ENCODE peak calls at places on chromosomes 12 and 14, in eight cellular contexts. V is tibial nerve; E is GM12878; A is heart left ventricle; C is IMR-90; L is endodermal cell; W is CD8-positive, alpha-beta memory T cell; O is fibroblast of lung. D is an unnamed sample. For H3K4me1, the result is how much of the 10 kb centered on the place peaks cover.

GRCh38 chr14:99393059-99393655 is 87.5 kb downstream of the SETD3 start:
- DNase-seq in L (peak), E (no peak), A (no peak), C (peak), W (no peak), O (peak), V (no peak), D (no peak)

GRCh38 chr12:57248934-57249742 is 1.8 kb downstream of the STAC3 start:
- DNase-seq in L (no peak), V (no peak), E (no peak), C (no peak), A (no peak), O (no peak), W (no peak), D (no peak)

GRCh38 chr12:131948166-131948712 is 1.5 kb upstream of the EP400 start:
- DNase-seq in L (peak), E (no peak), V (no peak), O (no peak), A (no peak), C (no peak), W (no peak), D (no peak)

GRCh38 chr14:35196571-35196970 is 74.2 kb downstream of the PRORP start:
- DNase-seq in O (no peak), L (no peak), E (no peak), A (no peak), C (no peak), W (no peak), V (no peak), D (no peak)

GRCh38 chr14:95255013-95255412 is 64.7 kb downstream of the CLMN start:
- DNase-seq in V (no peak), L (peak), E (no peak), A (no peak), C (no peak), W (no peak), O (no peak), D (no peak)

GRCh38 chr14:94998702-94999101 is 158.6 kb downstream of the DICER1 start:
- DNase-seq in V (no peak), E (no peak), A (no peak), C (no peak), W (no peak), O (no peak), L (peak), D (no peak)

GRCh38 chr12:54980341-54980740 is 4.2 kb downstream of the TESPA1 start:
- DNase-seq in A (no peak), V (no peak), L (no peak), C (no peak), O (no peak), E (no peak), W (peak), D (no peak)

GRCh38 chr14:52008136-52008535 is 18.8 kb downstream of the RTRAF start:
- DNase-seq in W (no peak), C (no peak), O (no peak), V (no peak), L (no peak), E (no peak), A (no peak), D (no peak)

GRCh38 chr14:58243790-58244555 is 670 bp upstream of the PSMA3 start:
- DNase-seq in A (no peak), V (no peak), W (no peak), O (no peak), L (no peak), C (no peak), E (no peak), D (no peak)

GRCh38 chr12:32419520-32419960 is 20.2 kb downstream of the FGD4 start:
- DNase-seq in W (no peak), V (no peak), O (peak), E (no peak), L (no peak), C (peak), A (no peak), D (no peak)

GRCh38 chr12:57616383-57617101 is 5.3 kb downstream of the ARHGEF25 start:
- DNase-seq in O (no peak), W (no peak), E (no peak), L (no peak), A (no peak), V (no peak), C (peak), D (peak)

GRCh38 chr12:95085612-95086011 is 12.2 kb upstream of the NR2C1 start:
- DNase-seq in W (no peak), V (no peak), C (no peak), E (no peak), L (no peak), O (no peak), A (no peak), D (no peak)

GRCh38 chr14:104895207-104895785 is 29.4 kb upstream of the PLD4 start:
- DNase-seq in E (no peak), V (no peak), W (no peak), C (no peak), L (peak), A (peak), O (no peak), D (no peak)

GRCh38 chr12:48216785-48217184 is 13.7 kb upstream of the OR10AD1 start:
- DNase-seq in E (no peak), W (no peak), C (no peak), A (no peak), L (no peak), V (no peak), O (no peak), D (no peak)

GRCh38 chr12:57558864-57559263 is 9.0 kb downstream of the KIF5A start:
- DNase-seq in C (no peak), L (no peak), V (no peak), W (no peak), A (no peak), E (no peak), O (no peak), D (peak)

GRCh38 chr14:100056964-100057817 is 8.0 kb upstream of the EVL start:
- DNase-seq in E (no peak), O (peak), W (peak), V (no peak), A (no peak), L (no peak), C (peak), D (no peak)

GRCh38 chr12:131466306-131466705 is 244.6 kb upstream of the SFSWAP start:
- DNase-seq in L (peak), A (no peak), C (no peak), O (no peak), E (no peak), V (no peak), W (no peak), D (no peak)

GRCh38 chr14:92551066-92551841 is 37.7 kb downstream of the RIN3 start:
- DNase-seq in V (no peak), O (no peak), A (no peak), W (peak), L (no peak), E (peak), C (no peak), D (no peak)

GRCh38 chr12:5171701-5172100 is 128.0 kb downstream of the KCNA5 start:
- DNase-seq in V (no peak), W (no peak), A (no peak), O (peak), L (peak), C (peak), E (no peak), D (peak)

GRCh38 chr14:86532219-86532618 is 1002.3 kb downstream of the FLRT2 start:
- DNase-seq in A (no peak), E (no peak), L (no peak), V (no peak), C (peak), W (no peak), O (peak), D (no peak)

GRCh38 chr12:61554268-61555008 is 705.8 kb upstream of the USP15 start:
- DNase-seq in A (no peak), V (no peak), W (no peak), E (no peak), O (no peak), L (no peak), C (no peak), D (no peak)

GRCh38 chr14:55454264-55455151 is 14.1 kb upstream of the TBPL2 start:
- DNase-seq in W (no peak), C (peak), V (peak), L (no peak), E (no peak), O (peak), A (peak), D (peak)

GRCh38 chr12:131445184-131445974 is 265.5 kb upstream of the SFSWAP start:
- DNase-seq in C (no peak), O (no peak), V (no peak), A (no peak), E (no peak), L (peak), W (no peak), D (no peak)

GRCh38 chr12:73112035-73112816 is 840.1 kb downstream of the TRHDE start:
- DNase-seq in O (no peak), A (no peak), V (no peak), E (no peak), C (no peak), W (no peak), L (no peak), D (no peak)

GRCh38 chr12:47385587-47385986 is 305.8 kb upstream of the AMIGO2 start:
- DNase-seq in W (no peak), C (no peak), V (no peak), O (no peak), A (no peak), L (no peak), E (no peak), D (no peak)

GRCh38 chr12:120462099-120462640 is 7.4 kb downstream of the SRSF9 start:
- DNase-seq in O (no peak), E (no peak), A (no peak), C (no peak), L (no peak), V (no peak), W (no peak), D (no peak)

GRCh38 chr12:7068240-7068993 is 7.9 kb downstream of the C1S start:
- DNase-seq in V (no peak), L (no peak), E (no peak), A (peak), C (peak), O (no peak), W (no peak), D (no peak)

GRCh38 chr12:31773867-31774266 is 45.0 kb upstream of the AMN1 start:
- DNase-seq in V (no peak), L (no peak), O (no peak), W (no peak), A (no peak), C (no peak), E (peak), D (no peak)

GRCh38 chr14:96423012-96423411 is 31.1 kb downstream of the AK7 start:
- DNase-seq in E (no peak), C (no peak), W (no peak), L (no peak), A (no peak), O (no peak), V (no peak), D (no peak)

GRCh38 chr12:122013136-122013535 is 8.5 kb upstream of the BCL7A start:
- DNase-seq in E (no peak), O (no peak), W (no peak), A (no peak), L (no peak), C (no peak), V (no peak), D (no peak)

GRCh38 chr12:128872303-128872702 is 19.0 kb downstream of the GLT1D1 start:
- DNase-seq in O (no peak), A (no peak), W (no peak), C (no peak), L (no peak), E (no peak), V (no peak), D (no peak)

GRCh38 chr14:31194095-31194494 is 13.5 kb downstream of the HECTD1 start:
- DNase-seq in A (no peak), L (no peak), V (no peak), E (no peak), O (peak), C (peak), W (no peak), D (no peak)

GRCh38 chr12:123133701-123134100 is 17.2 kb downstream of the PITPNM2 start:
- DNase-seq in A (no peak), L (no peak), O (no peak), V (no peak), C (no peak), W (no peak), E (no peak), D (no peak)

GRCh38 chr12:123134755-123135282 is 16.1 kb downstream of the PITPNM2 start:
- DNase-seq in V (no peak), E (no peak), C (no peak), A (no peak), W (no peak), L (no peak), O (no peak), D (no peak)

GRCh38 chr12:123132951-123133619 is 17.8 kb downstream of the PITPNM2 start:
- DNase-seq in W (no peak), A (no peak), O (no peak), E (no peak), L (no peak), V (no peak), C (no peak), D (no peak)

GRCh38 chr12:123134265-123134664 is 16.6 kb downstream of the PITPNM2 start:
- DNase-seq in O (no peak), W (no peak), E (no peak), V (no peak), C (no peak), A (no peak), L (no peak), D (no peak)

GRCh38 chr12:123135688-123136087 is 15.2 kb downstream of the PITPNM2 start:
- DNase-seq in W (no peak), O (no peak), A (no peak), V (no peak), L (no peak), E (no peak), C (no peak), D (no peak)
- H3K4me1 ChIP-seq in W (under half), O (under half), A (under half), V (under half), L (under half), E (under half), C (under half), D (under half)

DNA sequence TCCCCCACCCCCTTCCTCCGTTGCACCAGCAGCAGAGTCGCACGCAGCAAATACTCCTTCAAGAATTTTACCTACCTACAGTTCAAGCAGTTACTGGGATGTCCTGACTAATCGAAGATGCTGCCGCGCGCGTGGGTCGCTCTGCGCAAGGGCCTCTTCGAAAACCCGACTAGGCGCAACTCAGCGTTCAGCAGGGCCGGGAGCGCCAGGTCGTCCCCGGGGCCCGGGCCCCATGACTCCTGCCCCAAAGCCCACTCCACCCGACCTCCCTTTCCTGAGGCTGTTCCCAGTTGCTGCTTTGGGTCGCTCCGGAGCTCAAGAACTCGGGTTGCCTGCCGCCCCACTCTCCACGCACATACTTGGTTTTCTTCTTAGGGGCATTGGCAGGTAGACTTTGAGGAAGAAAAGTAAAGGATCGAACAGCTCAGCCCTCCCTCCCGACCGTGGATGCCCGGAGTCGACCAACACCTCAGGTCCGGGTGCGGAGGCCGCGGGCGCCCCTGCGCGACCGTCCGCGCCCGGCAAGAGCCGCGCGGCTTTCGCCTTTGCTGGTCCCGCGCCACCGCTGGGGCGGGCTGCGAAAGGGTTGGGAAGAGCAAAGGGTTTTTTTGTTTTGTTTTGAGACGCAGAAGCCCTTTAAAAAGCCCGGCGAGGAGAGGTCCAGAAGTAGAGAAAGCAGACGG is 1.9 kb downstream of the BMP4 start:
- DNase-seq in L (peak), E (no peak), O (peak), A (peak), V (peak), C (peak), W (no peak), D (peak)
- H3K4me1 ChIP-seq in L (under half), E (under half), O (under half), A (under half), V (under half), C (under half), W (under half), D (under half)

DNA sequence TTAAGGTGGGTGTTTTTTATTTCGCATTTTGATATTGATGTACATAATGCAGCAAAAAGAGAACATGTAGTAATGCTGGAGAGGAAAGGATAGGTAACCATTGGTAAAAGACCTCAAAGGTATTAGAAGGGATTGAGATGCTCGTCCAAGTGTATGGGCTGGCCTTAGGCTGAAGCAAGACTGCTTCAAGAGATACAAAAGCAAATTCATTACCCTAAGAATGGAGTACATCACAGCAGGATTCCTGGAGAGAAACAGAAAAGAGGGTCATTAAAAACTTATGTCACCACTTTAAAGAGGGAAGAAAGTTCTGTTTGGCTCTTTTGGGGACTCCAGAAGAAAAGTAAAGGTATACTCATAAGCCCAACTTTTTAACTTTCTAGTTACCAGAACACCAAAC is 420.5 kb downstream of the ZFP36L1 start:
- DNase-seq in V (no peak), C (no peak), W (no peak), L (no peak), A (no peak), E (no peak), O (no peak), D (no peak)
- H3K4me1 ChIP-seq in V (under half), C (under half), W (under half), L (under half), A (under half), E (half or more), O (under half), D (under half)

GRCh38 chr14:33254876-33255275 is 316.2 kb downstream of the NPAS3 start:
- DNase-seq in V (no peak), A (no peak), W (no peak), O (peak), L (no peak), C (no peak), E (no peak), D (no peak)
- H3K4me1 ChIP-seq in V (under half), A (under half), W (under half), O (under half), L (under half), C (under half), E (under half), D (under half)

D was measured in SJSA1.